ENCODE peak calls at places on chromosomes 13 and 19, in seven cellular contexts. B, O, Q, A, E, L and W are unnamed samples.

GRCh38 chr19:7971553-7972520 is 28.4 kb upstream of the TIMM44 start:
- DNase-seq in B (no peak), O (no peak), Q (no peak), A (no peak), E (no peak), L (peak), W (no peak)

GRCh38 chr13:73765651-73766384 is 368.4 kb downstream of the KLF12 start:
- DNase-seq in B (peak), O (peak), Q (peak), A (peak), E (peak), L (peak), W (peak)

GRCh38 chr19:10173527-10173926 is 21.2 kb downstream of the DNMT1 start:
- DNase-seq in B (no peak), O (no peak), Q (peak), A (no peak), E (no peak), L (peak), W (no peak)

GRCh38 chr13:75326173-75327131 is 155.5 kb downstream of the TBC1D4 start:
- DNase-seq in B (no peak), O (no peak), Q (peak), A (no peak), E (peak), L (no peak), W (no peak)

GRCh38 chr19:4730740-4731171 is 7.1 kb upstream of the DPP9 start:
- DNase-seq in B (no peak), O (peak), Q (no peak), A (no peak), E (peak), L (no peak), W (peak)

GRCh38 chr13:31885994-31886393 is 145.6 kb upstream of the FRY start:
- DNase-seq in B (no peak), O (no peak), Q (peak), A (no peak), E (no peak), L (no peak), W (no peak)

GRCh38 chr19:17751103-17751911 is at the start of gene FCHO1:
- DNase-seq in B (no peak), O (peak), Q (no peak), A (no peak), E (peak), L (peak), W (peak)

GRCh38 chr19:21482863-21483276 is 22.5 kb upstream of the ZNF429 start:
- DNase-seq in B (peak), O (no peak), Q (peak), A (peak), E (peak), L (peak), W (peak)

GRCh38 chr13:74325106-74325505 is 190.9 kb upstream of the KLF12 start:
- DNase-seq in B (peak), O (no peak), Q (peak), A (no peak), E (no peak), L (no peak), W (no peak)

GRCh38 chr19:38888876-38889275 is 10.5 kb downstream of the SIRT2 start:
- DNase-seq in B (no peak), O (no peak), Q (no peak), A (peak), E (no peak), L (peak), W (no peak)

GRCh38 chr19:4916292-4917082 is 7.2 kb downstream of the UHRF1 start:
- DNase-seq in B (no peak), O (peak), Q (no peak), A (no peak), E (peak), L (peak), W (peak)

GRCh38 chr19:3760871-3761361 is 576 bp downstream of the APBA3 start:
- DNase-seq in B (no peak), O (no peak), Q (peak), A (no peak), E (no peak), L (no peak), W (no peak)

GRCh38 chr13:38372818-38373217 is 23.2 kb downstream of the UFM1 start:
- DNase-seq in B (no peak), O (no peak), Q (no peak), A (no peak), E (no peak), L (peak), W (no peak)

GRCh38 chr13:50129065-50129922 is 114.0 kb downstream of the KCNRG start:
- DNase-seq in B (peak), O (no peak), Q (peak), A (no peak), E (peak), L (peak), W (no peak)

GRCh38 chr13:110913322-110913721 is 1.5 kb downstream of the ANKRD10 start:
- DNase-seq in B (no peak), O (peak), Q (peak), A (no peak), E (no peak), L (no peak), W (peak)

GRCh38 chr13:110826861-110827672 is 87.8 kb downstream of the ANKRD10 start:
- DNase-seq in B (no peak), O (no peak), Q (no peak), A (no peak), E (no peak), L (no peak), W (no peak)

GRCh38 chr13:23799945-23800344 is 89.3 kb downstream of the MIPEP start:
- DNase-seq in B (no peak), O (no peak), Q (peak), A (no peak), E (peak), L (no peak), W (no peak)

GRCh38 chr13:40259899-40260298 is 406.5 kb downstream of the FOXO1 start:
- DNase-seq in B (peak), O (no peak), Q (peak), A (no peak), E (no peak), L (no peak), W (no peak)

GRCh38 chr19:11963566-11964355 is 1.1 kb upstream of the ZNF763 start:
- DNase-seq in B (peak), O (peak), Q (peak), A (peak), E (peak), L (peak), W (peak)

GRCh38 chr13:46622918-46623256 is 69.9 kb downstream of the LRCH1 start:
- DNase-seq in B (peak), O (no peak), Q (peak), A (peak), E (no peak), L (no peak), W (no peak)

GRCh38 chr19:35718345-35719041 is 690 bp downstream of the KMT2B start:
- DNase-seq in B (peak), O (peak), Q (no peak), A (no peak), E (peak), L (peak), W (peak)

GRCh38 chr13:44759222-44759721 is 183.1 kb upstream of the TSC22D1 start:
- DNase-seq in B (no peak), O (no peak), Q (no peak), A (no peak), E (no peak), L (no peak), W (no peak)

GRCh38 chr19:45716314-45717130 is 14.2 kb downstream of the FBXO46 start:
- DNase-seq in B (no peak), O (no peak), Q (peak), A (no peak), E (no peak), L (no peak), W (no peak)

GRCh38 chr19:49064768-49065611 is at the start of gene NTF4:
- DNase-seq in B (no peak), O (no peak), Q (no peak), A (no peak), E (peak), L (no peak), W (no peak)
- TF ChIP-seq CTCF in B (no peak), O (no peak), Q (no peak), A (no peak), E (no peak), L (no peak), W (no peak)

DNA sequence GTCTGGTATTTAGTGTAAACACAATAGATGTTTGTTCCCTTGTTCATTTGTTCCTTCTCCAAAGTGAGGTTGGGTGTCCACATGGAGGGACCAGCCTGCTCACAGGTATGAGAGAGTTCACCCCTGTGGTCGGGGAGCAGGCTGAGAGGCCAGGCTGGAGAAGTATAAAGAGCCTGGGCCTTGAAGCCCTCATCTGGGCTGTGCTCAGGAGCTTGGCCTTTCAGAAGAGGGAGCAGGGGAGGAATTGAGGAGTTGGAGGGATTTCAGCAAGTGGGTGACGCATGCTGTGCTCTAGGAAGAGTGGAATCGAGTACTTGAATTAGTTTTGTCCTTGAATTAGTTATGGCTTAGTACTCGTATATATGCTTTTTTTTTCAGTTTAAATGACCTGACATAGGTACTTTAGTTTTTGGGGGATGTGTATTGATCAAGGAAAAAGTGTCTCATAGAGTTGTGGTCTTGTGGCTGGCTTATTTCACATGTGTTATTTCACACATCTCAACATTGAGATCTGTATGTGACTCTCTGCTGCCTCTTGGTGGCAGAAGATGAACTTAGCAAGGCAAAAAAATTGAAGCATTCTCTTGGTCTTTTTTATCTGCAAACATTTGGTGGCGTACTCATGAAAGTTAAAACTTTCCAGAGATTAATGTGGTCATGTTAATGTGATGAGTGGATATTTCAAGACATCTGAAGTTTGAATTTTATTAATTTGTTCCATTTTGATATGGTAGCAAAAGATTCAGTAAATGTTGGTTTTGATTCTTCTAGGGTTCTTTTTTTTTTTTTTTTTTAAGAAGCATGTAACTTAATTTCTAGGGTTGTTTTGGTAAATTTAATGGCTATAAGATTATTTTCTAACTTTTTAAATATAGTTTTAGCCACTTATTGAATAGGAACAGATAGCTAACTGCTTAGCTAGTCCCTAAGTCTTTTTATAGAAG is 54.3 kb downstream of the SLAIN1 start:
- DNase-seq in B (peak), O (no peak), Q (peak), A (no peak), E (peak), L (no peak), W (no peak)
- TF ChIP-seq CTCF in B (peak), O (peak), Q (peak), A (peak), E (peak), L (peak), W (peak)

GRCh38 chr19:49951806-49952474 is 9.0 kb downstream of the SIGLEC11 start:
- DNase-seq in B (no peak), O (no peak), Q (no peak), A (no peak), E (no peak), L (peak), W (no peak)
- TF ChIP-seq CTCF in B (no peak), O (no peak), Q (no peak), A (no peak), E (no peak), L (no peak), W (no peak)

GRCh38 chr13:62296812-62297211 is 881.2 kb upstream of the PCDH20 start:
- DNase-seq in B (no peak), O (no peak), Q (no peak), A (no peak), E (no peak), L (no peak), W (no peak)
- TF ChIP-seq CTCF in B (no peak), O (no peak), Q (no peak), A (no peak), E (no peak), L (no peak), W (no peak)

GRCh38 chr19:27974082-27974513 is 1238.9 kb downstream of the UQCRFS1 start:
- DNase-seq in B (no peak), O (no peak), Q (peak), A (peak), E (peak), L (no peak), W (no peak)
- TF ChIP-seq CTCF in B (peak), O (no peak), Q (peak), A (peak), E (peak), L (no peak), W (no peak)